ENCODE peak calls at places on chromosomes 16 and 17, in five cellular contexts. One of them, this sample, is unnamed.

GRCh38 chr17:80381416-80381923 is 33.5 kb upstream of the ENDOV start:
- DNase-seq in stimulated activated CD4-positive, alpha-beta T cell treated with anti-CD3 and anti-CD28 coated beads, Interleukin-1b, Interleukin-23, amount 100 ng/mL, for 24 hours: no peak
- DNase-seq in NCI-H1436: no peak
- DNase-seq in tibial artery: peak
- DNase-seq in NCI-H460: no peak
- DNase-seq in this sample: no peak

GRCh38 chr17:66834919-66835454 is at the start of gene CACNG5:
- DNase-seq in NCI-H1436: peak
- DNase-seq in stimulated activated CD4-positive, alpha-beta T cell treated with anti-CD3 and anti-CD28 coated beads, Interleukin-1b, Interleukin-23, amount 100 ng/mL, for 24 hours: no peak
- DNase-seq in tibial artery: no peak
- DNase-seq in NCI-H460: no peak
- DNase-seq in this sample: no peak

GRCh38 chr16:47311738-47312505 is 148.9 kb downstream of the ITFG1 start:
- DNase-seq in stimulated activated CD4-positive, alpha-beta T cell treated with anti-CD3 and anti-CD28 coated beads, Interleukin-1b, Interleukin-23, amount 100 ng/mL, for 24 hours: no peak
- DNase-seq in NCI-H1436: no peak
- DNase-seq in NCI-H460: no peak
- DNase-seq in tibial artery: no peak
- DNase-seq in this sample: no peak

GRCh38 chr16:49854227-49855203 is 1.4 kb downstream of the ZNF423 start:
- DNase-seq in NCI-H460: no peak
- DNase-seq in tibial artery: peak
- DNase-seq in NCI-H1436: no peak
- DNase-seq in stimulated activated CD4-positive, alpha-beta T cell treated with anti-CD3 and anti-CD28 coated beads, Interleukin-1b, Interleukin-23, amount 100 ng/mL, for 24 hours: no peak
- DNase-seq in this sample: peak

GRCh38 chr17:37789166-37789565 is 44.3 kb upstream of the HNF1B start:
- DNase-seq in stimulated activated CD4-positive, alpha-beta T cell treated with anti-CD3 and anti-CD28 coated beads, Interleukin-1b, Interleukin-23, amount 100 ng/mL, for 24 hours: no peak
- DNase-seq in NCI-H1436: no peak
- DNase-seq in tibial artery: no peak
- DNase-seq in NCI-H460: no peak
- DNase-seq in this sample: no peak

GRCh38 chr17:80802626-80803450 is 188.8 kb upstream of the CHMP6 start:
- DNase-seq in stimulated activated CD4-positive, alpha-beta T cell treated with anti-CD3 and anti-CD28 coated beads, Interleukin-1b, Interleukin-23, amount 100 ng/mL, for 24 hours: no peak
- DNase-seq in NCI-H460: no peak
- DNase-seq in tibial artery: peak
- DNase-seq in NCI-H1436: no peak
- DNase-seq in this sample: peak

GRCh38 chr16:72722552-72722951 is 325.4 kb downstream of the ZFHX3 start:
- DNase-seq in stimulated activated CD4-positive, alpha-beta T cell treated with anti-CD3 and anti-CD28 coated beads, Interleukin-1b, Interleukin-23, amount 100 ng/mL, for 24 hours: no peak
- DNase-seq in NCI-H1436: no peak
- DNase-seq in NCI-H460: no peak
- DNase-seq in tibial artery: no peak
- DNase-seq in this sample: no peak

GRCh38 chr17:58658804-58659713 is 32.8 kb downstream of the TEX14 start:
- DNase-seq in NCI-H1436: peak
- DNase-seq in tibial artery: peak
- DNase-seq in NCI-H460: peak
- DNase-seq in stimulated activated CD4-positive, alpha-beta T cell treated with anti-CD3 and anti-CD28 coated beads, Interleukin-1b, Interleukin-23, amount 100 ng/mL, for 24 hours: peak
- DNase-seq in this sample: peak

GRCh38 chr16:49469930-49470451 is 96.4 kb downstream of the C16orf78 start:
- DNase-seq in NCI-H460: no peak
- DNase-seq in tibial artery: peak
- DNase-seq in NCI-H1436: no peak
- DNase-seq in stimulated activated CD4-positive, alpha-beta T cell treated with anti-CD3 and anti-CD28 coated beads, Interleukin-1b, Interleukin-23, amount 100 ng/mL, for 24 hours: no peak
- DNase-seq in this sample: peak

GRCh38 chr17:64327201-64327930 is 63.3 kb downstream of the PECAM1 start:
- DNase-seq in NCI-H460: no peak
- DNase-seq in tibial artery: no peak
- DNase-seq in NCI-H1436: no peak
- DNase-seq in stimulated activated CD4-positive, alpha-beta T cell treated with anti-CD3 and anti-CD28 coated beads, Interleukin-1b, Interleukin-23, amount 100 ng/mL, for 24 hours: no peak
- DNase-seq in this sample: no peak

GRCh38 chr17:21678451-21679081 is 13.8 kb upstream of the KCNJ18 start:
- DNase-seq in tibial artery: no peak
- DNase-seq in NCI-H1436: peak
- DNase-seq in NCI-H460: no peak
- DNase-seq in stimulated activated CD4-positive, alpha-beta T cell treated with anti-CD3 and anti-CD28 coated beads, Interleukin-1b, Interleukin-23, amount 100 ng/mL, for 24 hours: no peak
- DNase-seq in this sample: no peak

GRCh38 chr16:75075688-75076268 is 40.8 kb downstream of the LDHD start:
- DNase-seq in NCI-H1436: no peak
- DNase-seq in stimulated activated CD4-positive, alpha-beta T cell treated with anti-CD3 and anti-CD28 coated beads, Interleukin-1b, Interleukin-23, amount 100 ng/mL, for 24 hours: no peak
- DNase-seq in NCI-H460: no peak
- DNase-seq in tibial artery: no peak
- DNase-seq in this sample: no peak

GRCh38 chr16:69711115-69711740 is 15.1 kb downstream of the NQO1 start:
- DNase-seq in tibial artery: no peak
- DNase-seq in stimulated activated CD4-positive, alpha-beta T cell treated with anti-CD3 and anti-CD28 coated beads, Interleukin-1b, Interleukin-23, amount 100 ng/mL, for 24 hours: no peak
- DNase-seq in NCI-H460: no peak
- DNase-seq in NCI-H1436: no peak
- DNase-seq in this sample: no peak

GRCh38 chr17:68036304-68037147 is 991 bp downstream of the KPNA2 start:
- DNase-seq in NCI-H460: peak
- DNase-seq in tibial artery: no peak
- DNase-seq in NCI-H1436: no peak
- DNase-seq in stimulated activated CD4-positive, alpha-beta T cell treated with anti-CD3 and anti-CD28 coated beads, Interleukin-1b, Interleukin-23, amount 100 ng/mL, for 24 hours: no peak
- DNase-seq in this sample: no peak

GRCh38 chr17:68381076-68381900 is 76.0 kb downstream of the WIPI1 start:
- DNase-seq in stimulated activated CD4-positive, alpha-beta T cell treated with anti-CD3 and anti-CD28 coated beads, Interleukin-1b, Interleukin-23, amount 100 ng/mL, for 24 hours: no peak
- DNase-seq in NCI-H1436: no peak
- DNase-seq in NCI-H460: peak
- DNase-seq in tibial artery: no peak
- DNase-seq in this sample: peak

GRCh38 chr17:67779098-67779672 is 46.1 kb upstream of the BPTF start:
- DNase-seq in NCI-H460: peak
- DNase-seq in NCI-H1436: no peak
- DNase-seq in stimulated activated CD4-positive, alpha-beta T cell treated with anti-CD3 and anti-CD28 coated beads, Interleukin-1b, Interleukin-23, amount 100 ng/mL, for 24 hours: no peak
- DNase-seq in tibial artery: peak
- DNase-seq in this sample: peak

GRCh38 chr16:3651461-3652372 is 2.8 kb upstream of the DNASE1 start:
- DNase-seq in NCI-H460: no peak
- DNase-seq in stimulated activated CD4-positive, alpha-beta T cell treated with anti-CD3 and anti-CD28 coated beads, Interleukin-1b, Interleukin-23, amount 100 ng/mL, for 24 hours: no peak
- DNase-seq in NCI-H1436: no peak
- DNase-seq in tibial artery: peak
- DNase-seq in this sample: no peak

GRCh38 chr17:40803617-40804082 is 3.9 kb upstream of the KRT28 start:
- DNase-seq in NCI-H460: peak
- DNase-seq in tibial artery: peak
- DNase-seq in NCI-H1436: peak
- DNase-seq in stimulated activated CD4-positive, alpha-beta T cell treated with anti-CD3 and anti-CD28 coated beads, Interleukin-1b, Interleukin-23, amount 100 ng/mL, for 24 hours: peak
- DNase-seq in this sample: peak

GRCh38 chr16:77660311-77660710 is 62.0 kb upstream of the NUDT7 start:
- DNase-seq in stimulated activated CD4-positive, alpha-beta T cell treated with anti-CD3 and anti-CD28 coated beads, Interleukin-1b, Interleukin-23, amount 100 ng/mL, for 24 hours: no peak
- DNase-seq in NCI-H460: peak
- DNase-seq in tibial artery: no peak
- DNase-seq in NCI-H1436: peak
- DNase-seq in this sample: no peak

GRCh38 chr17:74545456-74546230 is at the start of gene CD300C:
- DNase-seq in stimulated activated CD4-positive, alpha-beta T cell treated with anti-CD3 and anti-CD28 coated beads, Interleukin-1b, Interleukin-23, amount 100 ng/mL, for 24 hours: no peak
- DNase-seq in tibial artery: peak
- DNase-seq in NCI-H1436: no peak
- DNase-seq in NCI-H460: no peak
- DNase-seq in this sample: no peak

GRCh38 chr17:27533874-27534815 is 77.9 kb downstream of the KSR1 start:
- DNase-seq in NCI-H1436: no peak
- DNase-seq in tibial artery: no peak
- DNase-seq in NCI-H460: no peak
- DNase-seq in stimulated activated CD4-positive, alpha-beta T cell treated with anti-CD3 and anti-CD28 coated beads, Interleukin-1b, Interleukin-23, amount 100 ng/mL, for 24 hours: no peak
- DNase-seq in this sample: no peak

GRCh38 chr16:2482181-2483107 is 7.5 kb downstream of the TBC1D24 start:
- DNase-seq in tibial artery: peak
- DNase-seq in NCI-H460: no peak
- DNase-seq in NCI-H1436: no peak
- DNase-seq in stimulated activated CD4-positive, alpha-beta T cell treated with anti-CD3 and anti-CD28 coated beads, Interleukin-1b, Interleukin-23, amount 100 ng/mL, for 24 hours: no peak
- DNase-seq in this sample: peak

GRCh38 chr17:36188891-36189306 is 7.7 kb downstream of the CCL3L1 start:
- DNase-seq in NCI-H460: no peak
- DNase-seq in tibial artery: peak
- DNase-seq in stimulated activated CD4-positive, alpha-beta T cell treated with anti-CD3 and anti-CD28 coated beads, Interleukin-1b, Interleukin-23, amount 100 ng/mL, for 24 hours: no peak
- DNase-seq in NCI-H1436: no peak
- DNase-seq in this sample: no peak

GRCh38 chr17:14307560-14308024 is 6.7 kb downstream of the HS3ST3B1 start:
- DNase-seq in NCI-H1436: no peak
- DNase-seq in stimulated activated CD4-positive, alpha-beta T cell treated with anti-CD3 and anti-CD28 coated beads, Interleukin-1b, Interleukin-23, amount 100 ng/mL, for 24 hours: no peak
- DNase-seq in tibial artery: no peak
- DNase-seq in NCI-H460: no peak
- DNase-seq in this sample: no peak

GRCh38 chr17:7686221-7687071 is 844 bp downstream of the TP53 start:
- DNase-seq in tibial artery: peak
- DNase-seq in NCI-H460: peak
- DNase-seq in stimulated activated CD4-positive, alpha-beta T cell treated with anti-CD3 and anti-CD28 coated beads, Interleukin-1b, Interleukin-23, amount 100 ng/mL, for 24 hours: peak
- DNase-seq in NCI-H1436: peak
- DNase-seq in this sample: peak

GRCh38 chr16:56625943-56626654 is 518 bp downstream of the MT1E start:
- DNase-seq in NCI-H460: no peak
- DNase-seq in NCI-H1436: no peak
- DNase-seq in tibial artery: peak
- DNase-seq in stimulated activated CD4-positive, alpha-beta T cell treated with anti-CD3 and anti-CD28 coated beads, Interleukin-1b, Interleukin-23, amount 100 ng/mL, for 24 hours: no peak
- DNase-seq in this sample: peak

GRCh38 chr16:1338119-1338730 is 4.8 kb downstream of the BAIAP3 start:
- DNase-seq in tibial artery: no peak
- DNase-seq in stimulated activated CD4-positive, alpha-beta T cell treated with anti-CD3 and anti-CD28 coated beads, Interleukin-1b, Interleukin-23, amount 100 ng/mL, for 24 hours: no peak
- DNase-seq in NCI-H1436: peak
- DNase-seq in NCI-H460: peak
- DNase-seq in this sample: no peak

GRCh38 chr17:80795737-80796136 is 195.9 kb upstream of the CHMP6 start:
- DNase-seq in NCI-H460: no peak
- DNase-seq in NCI-H1436: no peak
- DNase-seq in stimulated activated CD4-positive, alpha-beta T cell treated with anti-CD3 and anti-CD28 coated beads, Interleukin-1b, Interleukin-23, amount 100 ng/mL, for 24 hours: no peak
- DNase-seq in tibial artery: no peak
- DNase-seq in this sample: peak

GRCh38 chr17:29107084-29107483 is 64.1 kb downstream of the PIPOX start:
- DNase-seq in NCI-H460: no peak
- DNase-seq in tibial artery: no peak
- DNase-seq in NCI-H1436: no peak
- DNase-seq in stimulated activated CD4-positive, alpha-beta T cell treated with anti-CD3 and anti-CD28 coated beads, Interleukin-1b, Interleukin-23, amount 100 ng/mL, for 24 hours: no peak
- DNase-seq in this sample: no peak

GRCh38 chr16:14097182-14097951 is 26.2 kb downstream of the MRTFB start:
- DNase-seq in NCI-H460: no peak
- DNase-seq in NCI-H1436: peak
- DNase-seq in stimulated activated CD4-positive, alpha-beta T cell treated with anti-CD3 and anti-CD28 coated beads, Interleukin-1b, Interleukin-23, amount 100 ng/mL, for 24 hours: no peak
- DNase-seq in tibial artery: no peak
- DNase-seq in this sample: no peak

GRCh38 chr17:72865954-72866353 is 226.5 kb downstream of the SLC39A11 start:
- DNase-seq in NCI-H1436: no peak
- DNase-seq in NCI-H460: no peak
- DNase-seq in tibial artery: no peak
- DNase-seq in stimulated activated CD4-positive, alpha-beta T cell treated with anti-CD3 and anti-CD28 coated beads, Interleukin-1b, Interleukin-23, amount 100 ng/mL, for 24 hours: no peak
- DNase-seq in this sample: no peak

GRCh38 chr17:7794063-7794663 is 39.9 kb upstream of the KDM6B start:
- DNase-seq in stimulated activated CD4-positive, alpha-beta T cell treated with anti-CD3 and anti-CD28 coated beads, Interleukin-1b, Interleukin-23, amount 100 ng/mL, for 24 hours: no peak
- DNase-seq in tibial artery: no peak
- DNase-seq in NCI-H1436: no peak
- DNase-seq in NCI-H460: no peak
- DNase-seq in this sample: no peak

GRCh38 chr17:74159226-74159840 is 44.1 kb upstream of the RPL38 start:
- DNase-seq in NCI-H1436: no peak
- DNase-seq in tibial artery: no peak
- DNase-seq in stimulated activated CD4-positive, alpha-beta T cell treated with anti-CD3 and anti-CD28 coated beads, Interleukin-1b, Interleukin-23, amount 100 ng/mL, for 24 hours: no peak
- DNase-seq in NCI-H460: no peak
- DNase-seq in this sample: no peak

This sample was measured in psoas muscle.